ENCODE peak calls at places on chromosomes 16 and 17, in four cellular contexts. C is endothelial cell, A is cardiac fibroblast, M is lower lobe of right lung. Y is an unnamed sample.
A peak's percentile ranks its signal among the peaks of the same experiment; 100 is the strongest.

GRCh38 chr16:81693047-81693446 is 86.0 kb upstream of the PLCG2 start:
- DNase-seq in C (no peak), A (no peak), M (no peak), Y (no peak)

GRCh38 chr16:74169687-74170522 is 126.7 kb upstream of the PSMD7 start:
- DNase-seq in C (no peak), A (peak; percentile 29), M (no peak), Y (no peak)

GRCh38 chr17:5509482-5509881 is 23.1 kb downstream of the MIS12 start:
- DNase-seq in C (no peak), A (peak; percentile 20), M (no peak), Y (no peak)

GRCh38 chr17:82098939-82099765 is 1.1 kb upstream of the FASN start:
- DNase-seq in C (no peak), A (no peak), M (no peak), Y (no peak)

GRCh38 chr17:67658265-67658664 is 59.5 kb upstream of the NOL11 start:
- DNase-seq in C (no peak), A (no peak), M (no peak), Y (no peak)

GRCh38 chr17:17351901-17352781 is 49.0 kb downstream of the NT5M start:
- DNase-seq in C (no peak), A (peak; percentile 54), M (no peak), Y (no peak)

GRCh38 chr17:70621593-70621992 is 452.3 kb downstream of the KCNJ2 start:
- DNase-seq in C (no peak), A (peak; percentile 28), M (no peak), Y (no peak)

GRCh38 chr16:73176577-73177013 is 128.7 kb upstream of the ZFHX3 start:
- DNase-seq in C (no peak), A (peak; percentile 91), M (no peak), Y (no peak)

GRCh38 chr17:41544497-41544896 is 16.4 kb upstream of the KRT19 start:
- DNase-seq in C (no peak), A (peak; percentile 49), M (no peak), Y (no peak)

GRCh38 chr16:89453662-89454321 is 36.6 kb downstream of the ANKRD11 start:
- DNase-seq in C (peak; percentile 43), A (peak; percentile 51), M (peak; percentile 64), Y (no peak)

GRCh38 chr16:54136276-54136625 is 150.3 kb downstream of the IRX3 start:
- DNase-seq in C (no peak), A (peak; percentile 38), M (no peak), Y (no peak)

GRCh38 chr17:62653002-62653830 is 25.7 kb downstream of the MRC2 start:
- DNase-seq in C (peak; percentile 53), A (peak; percentile 46), M (peak; percentile 81), Y (peak; percentile 54)

Y was measured in HuH-7.